ENCODE peak calls at places on chromosomes 16 and 17, in five cellular contexts. C, U, H, L and E are unnamed samples.

GRCh38 chr17:3964203-3965122 is at the start of gene ATP2A3:
- DNase-seq in U (peak; percentile 28), C (no peak), L (no peak), H (peak; percentile 93), E (peak; percentile 86)

GRCh38 chr17:73722163-73722562 is 77.9 kb upstream of the SDK2 start:
- DNase-seq in H (no peak), L (no peak), C (no peak), U (no peak), E (no peak)

GRCh38 chr17:54900457-54901229 is at the start of gene TOM1L1:
- DNase-seq in L (peak; percentile 15), C (peak; percentile 89), U (peak; percentile 84), H (peak; percentile 40), E (peak; percentile 92)

GRCh38 chr16:19166500-19166899 is 1.5 kb upstream of the SYT17 start:
- DNase-seq in U (no peak), L (no peak), H (no peak), C (no peak), E (no peak)

GRCh38 chr16:80569440-80570105 is 28.8 kb downstream of the DYNLRB2 start:
- DNase-seq in C (no peak), H (peak; percentile 86), U (peak; percentile 14), L (no peak), E (no peak)

GRCh38 chr17:20156196-20157077 is 147.3 kb downstream of the SPECC1 start:
- DNase-seq in U (peak; percentile 65), C (no peak), H (peak; percentile 70), L (no peak), E (no peak)

GRCh38 chr16:74522160-74522559 is 84.8 kb downstream of the GLG1 start:
- DNase-seq in L (no peak), U (no peak), C (no peak), H (no peak), E (no peak)

GRCh38 chr16:25158401-25158800 is 46.9 kb downstream of the LCMT1 start:
- DNase-seq in H (no peak), U (no peak), C (no peak), L (no peak), E (no peak)

GRCh38 chr17:50465171-50465570 is 3.5 kb downstream of the CHAD start:
- DNase-seq in U (no peak), H (no peak), L (no peak), C (no peak), E (no peak)

GRCh38 chr17:8479431-8479947 is 43.8 kb downstream of the NDEL1 start:
- DNase-seq in C (no peak), H (no peak), U (no peak), L (peak; percentile 50), E (peak; percentile 68)

GRCh38 chr17:29341726-29342125 is 47.8 kb upstream of the NUFIP2 start:
- DNase-seq in L (no peak), H (no peak), C (no peak), U (no peak), E (no peak)

GRCh38 chr17:64775701-64776570 is 113.8 kb upstream of the SMURF2 start:
- DNase-seq in H (no peak), L (no peak), U (no peak), C (no peak), E (no peak)

GRCh38 chr16:22728167-22728836 is 85.7 kb upstream of the HS3ST2 start:
- DNase-seq in H (no peak), L (no peak), C (no peak), U (no peak), E (no peak)

GRCh38 chr17:17724307-17724921 is 43.2 kb downstream of the RAI1 start:
- DNase-seq in H (peak; percentile 92), L (no peak), U (no peak), C (no peak), E (no peak)

GRCh38 chr16:12341966-12342365 is 365.4 kb downstream of the SNX29 start:
- DNase-seq in C (no peak), L (no peak), U (no peak), H (no peak), E (no peak)

GRCh38 chr17:69874220-69874670 is 200.8 kb upstream of the KCNJ16 start:
- DNase-seq in C (no peak), H (no peak), U (no peak), L (no peak), E (no peak)

GRCh38 chr17:32519769-32520701 is 33.2 kb downstream of the CDK5R1 start:
- DNase-seq in H (peak; percentile 61), U (no peak), L (no peak), C (no peak), E (no peak)

GRCh38 chr16:11601425-11601824 is 14.7 kb upstream of the LITAF start:
- DNase-seq in U (no peak), C (no peak), L (no peak), H (no peak), E (no peak)

GRCh38 chr16:67514382-67514828 is 14.2 kb upstream of the RIPOR1 start:
- DNase-seq in C (peak; percentile 67), H (peak; percentile 70), L (no peak), U (peak; percentile 85), E (peak; percentile 68)

GRCh38 chr16:85479972-85480726 is 133.0 kb upstream of the GSE1 start:
- DNase-seq in L (no peak), U (peak; percentile 86), H (peak; percentile 82), C (peak; percentile 40), E (peak; percentile 74)

GRCh38 chr16:66881014-66881417 is 701 bp downstream of the PDP2 start:
- DNase-seq in L (no peak), U (no peak), C (no peak), H (no peak), E (no peak)

GRCh38 chr16:83802135-83802534 is 5.6 kb upstream of the HSBP1 start:
- DNase-seq in H (peak; percentile 52), C (no peak), L (no peak), U (peak; percentile 24), E (no peak)

GRCh38 chr17:47707884-47708283 is 13.9 kb downstream of the TBKBP1 start:
- DNase-seq in U (no peak), L (no peak), C (no peak), H (no peak), E (no peak)

GRCh38 chr17:64115871-64116534 is 13.9 kb downstream of the ERN1 start:
- DNase-seq in H (no peak), C (peak; percentile 57), L (no peak), U (no peak), E (no peak)

GRCh38 chr17:75776399-75777242 is 8.0 kb upstream of the UNK start:
- DNase-seq in U (no peak), H (no peak), C (no peak), L (no peak), E (peak; percentile 19)

GRCh38 chr17:2545393-2545792 is 33.7 kb upstream of the METTL16 start:
- DNase-seq in C (no peak), H (no peak), L (no peak), U (no peak), E (no peak)

GRCh38 chr16:29738514-29738913 is 7.3 kb downstream of the C16orf54 start:
- DNase-seq in H (peak; percentile 69), U (peak; percentile 38), C (no peak), L (no peak), E (no peak)

GRCh38 chr16:19284207-19284606 is 1.3 kb upstream of the CLEC19A start:
- DNase-seq in L (peak; percentile 9), C (peak; percentile 81), U (peak; percentile 56), H (no peak), E (no peak)

GRCh38 chr16:17424771-17425170 is 46.0 kb downstream of the XYLT1 start:
- DNase-seq in C (no peak), H (no peak), U (no peak), L (no peak), E (no peak)

GRCh38 chr16:2022723-2023097 is 3.1 kb downstream of the NPW start:
- DNase-seq in C (no peak), L (no peak), H (no peak), U (peak; percentile 50), E (no peak)

GRCh38 chr17:2695243-2695960 is 16.2 kb downstream of the CLUH start:
- DNase-seq in C (no peak), H (peak; percentile 41), U (no peak), L (no peak), E (peak; percentile 23)

GRCh38 chr17:50056217-50056960 is 479 bp downstream of the ITGA3 start:
- DNase-seq in C (peak; percentile 80), H (peak; percentile 78), L (no peak), U (peak; percentile 88), E (peak; percentile 81)

GRCh38 chr17:78822552-78822951 is 18.1 kb downstream of the USP36 start:
- DNase-seq in L (no peak), H (no peak), C (no peak), U (no peak), E (no peak)

GRCh38 chr17:43832168-43832975 is 574 bp downstream of the MPP3 start:
- DNase-seq in C (peak; percentile 29), L (no peak), U (peak; percentile 71), H (peak; percentile 40), E (peak; percentile 52)